ENCODE peak calls at places on chromosomes 16 and 17, in ten cellular contexts. A is transverse colon; B is tibial artery; U is IMR-90; O is HCT116; W is GM23338; K is adrenal gland; Y is brain microvascular endothelial cell; D is PC-3; H is CD8-positive, alpha-beta T cell. E is an unnamed sample. For H3K36me3, the result is how much of the 10 kb centered on the place peaks cover.

GRCh38 chr17:72997559-72997958 is 94.9 kb downstream of the SLC39A11 start:
- DNase-seq in A (no peak), B (no peak), U (no peak), O (no peak), W (no peak), K (no peak), Y (no peak), D (peak), H (no peak), E (no peak)

GRCh38 chr17:49338883-49339282 is 23.2 kb downstream of the ZNF652 start:
- DNase-seq in A (no peak), B (no peak), U (no peak), O (no peak), W (no peak), K (no peak), Y (no peak), D (no peak), H (no peak), E (no peak)

GRCh38 chr16:21260870-21261791 is 17.0 kb downstream of the CRYM start:
- DNase-seq in A (peak), B (no peak), U (peak), O (peak), W (no peak), K (peak), Y (peak), D (peak), H (no peak), E (peak)

GRCh38 chr16:52294660-52295059 is 252.3 kb downstream of the TOX3 start:
- DNase-seq in A (no peak), B (no peak), U (no peak), O (no peak), W (no peak), K (no peak), Y (no peak), D (no peak), H (no peak), E (no peak)

GRCh38 chr17:62778990-62779681 is 29.0 kb downstream of the MARCHF10 start:
- DNase-seq in A (peak), B (no peak), U (peak), O (peak), W (no peak), K (no peak), Y (peak), D (peak), H (no peak), E (peak)

GRCh38 chr16:3153077-3153368 is 18.2 kb downstream of the ZNF213 start:
- DNase-seq in A (no peak), B (no peak), U (no peak), O (no peak), W (no peak), K (no peak), Y (no peak), D (no peak), H (no peak), E (no peak)

GRCh38 chr16:13171313-13171712 is 269.9 kb downstream of the SHISA9 start:
- DNase-seq in A (no peak), B (no peak), U (no peak), O (no peak), W (peak), K (no peak), Y (no peak), D (no peak), H (no peak), E (no peak)

GRCh38 chr16:13866073-13866472 is 53.9 kb upstream of the ERCC4 start:
- DNase-seq in A (peak), B (peak), U (peak), O (peak), W (peak), K (peak), Y (peak), D (peak), H (peak), E (no peak)

GRCh38 chr16:11977206-11978041 is 890 bp downstream of the SNX29 start:
- DNase-seq in A (peak), B (peak), U (peak), O (peak), W (no peak), K (peak), Y (peak), D (peak), H (no peak), E (peak)

GRCh38 chr17:71846561-71846960 is 274.3 kb upstream of the SOX9 start:
- DNase-seq in A (no peak), B (no peak), U (no peak), O (no peak), W (no peak), K (no peak), Y (no peak), D (no peak), H (no peak), E (no peak)

GRCh38 chr16:28326881-28327610 is 34.7 kb downstream of the SBK1 start:
- DNase-seq in A (peak), B (peak), U (peak), O (peak), W (peak), K (peak), Y (peak), D (peak), H (peak), E (no peak)

GRCh38 chr17:5344914-5345313 is 62.8 kb downstream of the RABEP1 start:
- DNase-seq in A (no peak), B (no peak), U (no peak), O (no peak), W (no peak), K (no peak), Y (no peak), D (no peak), H (no peak), E (no peak)

GRCh38 chr17:82241183-82241925 is 12.5 kb downstream of the SLC16A3 start:
- DNase-seq in A (peak), B (peak), U (peak), O (no peak), W (no peak), K (peak), Y (no peak), D (peak), H (no peak), E (no peak)

GRCh38 chr16:65200857-65201256 is 79.0 kb upstream of the CDH11 start:
- DNase-seq in A (no peak), B (no peak), U (peak), O (no peak), W (no peak), K (no peak), Y (no peak), D (no peak), H (no peak), E (no peak)

GRCh38 chr17:49843774-49844350 is 4.0 kb downstream of the TAC4 start:
- DNase-seq in A (no peak), B (peak), U (no peak), O (no peak), W (peak), K (no peak), Y (no peak), D (peak), H (no peak), E (no peak)

GRCh38 chr16:7318661-7319060 is 14.0 kb upstream of the RBFOX1 start:
- DNase-seq in A (no peak), B (no peak), U (no peak), O (no peak), W (no peak), K (no peak), Y (no peak), D (no peak), H (no peak), E (no peak)

GRCh38 chr16:6889106-6889505 is 443.5 kb upstream of the RBFOX1 start:
- DNase-seq in A (no peak), B (no peak), U (no peak), O (no peak), W (no peak), K (no peak), Y (no peak), D (no peak), H (no peak), E (no peak)

GRCh38 chr17:81295678-81296381 is 723 bp upstream of the SLC38A10 start:
- DNase-seq in A (peak), B (no peak), U (peak), O (peak), W (peak), K (peak), Y (peak), D (peak), H (peak), E (no peak)

DNA sequence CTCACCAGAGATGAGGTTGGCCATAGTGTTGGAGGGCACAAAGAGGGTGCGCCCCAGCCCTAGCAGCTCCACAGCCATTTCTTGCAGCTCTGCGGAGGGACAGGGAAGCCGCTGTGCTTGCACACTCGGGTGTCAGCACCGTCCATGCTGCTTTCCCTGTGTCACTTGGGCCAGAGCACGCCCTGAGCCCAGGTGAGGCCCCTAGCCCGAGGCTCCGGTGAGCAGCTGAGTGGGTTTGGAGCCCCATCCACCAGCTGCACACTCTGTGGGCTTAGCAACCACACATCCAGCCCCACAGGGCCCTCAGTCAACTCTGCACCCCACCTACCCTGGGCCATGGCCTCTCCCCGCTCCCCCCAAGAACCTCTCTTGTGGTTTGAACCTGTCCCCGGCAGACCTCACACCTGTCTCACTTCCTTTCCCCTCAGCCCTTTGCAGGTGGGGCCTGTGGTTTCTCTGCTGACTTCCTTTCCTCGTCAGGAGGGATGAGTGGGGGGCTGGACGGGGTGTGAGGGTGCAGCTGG is 20.7 kb downstream of the TMEM235 start:
- DNase-seq in A (peak), B (no peak), U (no peak), O (no peak), W (no peak), K (no peak), Y (no peak), D (no peak), H (peak), E (no peak)
- H3K4me3 ChIP-seq in A (no peak), B (no peak), U (no peak), O (no peak), W (no peak), K (no peak), Y (no peak), D (no peak), H (peak), E (no peak)

DNA sequence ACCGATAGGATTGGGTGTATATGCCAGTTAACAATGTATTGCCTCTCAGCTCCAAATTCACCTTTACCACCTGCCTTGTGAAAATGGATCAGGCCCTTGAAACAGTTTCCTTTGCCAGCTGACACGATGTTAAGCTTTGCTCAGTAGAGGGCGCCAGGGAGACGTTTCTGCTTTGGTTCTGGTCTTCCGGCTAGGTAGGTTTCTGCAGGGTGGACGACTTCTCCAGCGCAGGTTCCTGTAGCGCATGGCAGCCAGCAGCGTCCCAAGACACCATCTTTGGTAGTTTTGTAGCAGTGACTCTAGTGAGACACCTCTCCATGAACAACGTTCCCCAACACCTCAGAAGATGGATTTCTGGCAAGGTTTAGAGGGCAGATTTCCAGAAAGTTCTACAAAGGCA is 24.0 kb downstream of the SYCE1L start:
- DNase-seq in A (no peak), B (no peak), U (no peak), O (no peak), W (peak), K (no peak), Y (no peak), D (peak), H (no peak), E (no peak)
- TF ChIP-seq CTCF in A (peak), B (no peak), U (peak), O (peak), W (peak), K (no peak), Y (peak), D (peak), H (peak), E (peak)

GRCh38 chr17:40025559-40025958 is 10.3 kb downstream of the CSF3 start:
- DNase-seq in A (no peak), B (no peak), U (no peak), O (no peak), W (no peak), K (no peak), Y (no peak), D (no peak), H (no peak), E (no peak)
- H3K36me3 ChIP-seq in A (under half), B (half or more), U (under half), O (under half), W (under half), K (half or more), Y (under half), D (under half), H (under half), E (under half)

DNA sequence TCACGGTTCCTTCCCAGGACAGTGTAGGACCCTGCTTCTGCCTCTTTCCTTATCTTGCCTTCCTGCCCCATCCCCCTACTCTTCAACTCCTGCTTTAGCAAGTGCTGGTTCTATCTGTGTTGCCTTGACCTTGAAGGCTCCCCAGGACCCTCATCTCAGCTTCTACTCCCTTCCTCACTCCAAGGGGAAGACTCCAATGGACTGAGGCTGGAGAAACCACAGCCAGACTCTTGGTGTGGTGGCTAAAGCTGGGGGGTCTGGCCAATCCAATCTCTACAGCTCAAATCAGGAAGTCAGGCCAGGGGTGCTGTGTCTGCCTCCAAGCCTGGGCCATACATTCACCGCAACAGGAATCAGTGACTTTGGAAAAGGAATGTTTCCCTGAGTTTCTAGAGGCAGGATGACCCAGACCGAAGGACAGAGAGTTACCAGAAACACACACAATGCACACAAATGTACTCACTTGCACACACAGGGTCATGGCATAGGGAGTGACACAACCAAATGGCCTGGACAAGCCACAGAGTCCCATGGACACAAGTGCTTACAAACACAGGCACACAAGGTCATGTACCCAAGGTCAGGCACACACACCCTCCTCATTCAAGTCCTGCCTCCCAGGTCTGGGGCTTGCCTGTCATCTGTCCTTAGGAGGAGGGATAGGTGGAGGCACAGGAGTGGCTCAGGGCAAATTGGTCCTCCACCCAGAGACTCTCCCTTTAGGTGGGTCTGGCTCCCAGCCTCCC is 1.7 kb upstream of the HSD11B2 start:
- DNase-seq in A (peak), B (no peak), U (no peak), O (no peak), W (no peak), K (no peak), Y (no peak), D (no peak), H (no peak), E (no peak)
- H3K4me3 ChIP-seq in A (peak), B (no peak), U (no peak), O (no peak), W (peak), K (no peak), Y (no peak), D (no peak), H (no peak), E (no peak)

DNA sequence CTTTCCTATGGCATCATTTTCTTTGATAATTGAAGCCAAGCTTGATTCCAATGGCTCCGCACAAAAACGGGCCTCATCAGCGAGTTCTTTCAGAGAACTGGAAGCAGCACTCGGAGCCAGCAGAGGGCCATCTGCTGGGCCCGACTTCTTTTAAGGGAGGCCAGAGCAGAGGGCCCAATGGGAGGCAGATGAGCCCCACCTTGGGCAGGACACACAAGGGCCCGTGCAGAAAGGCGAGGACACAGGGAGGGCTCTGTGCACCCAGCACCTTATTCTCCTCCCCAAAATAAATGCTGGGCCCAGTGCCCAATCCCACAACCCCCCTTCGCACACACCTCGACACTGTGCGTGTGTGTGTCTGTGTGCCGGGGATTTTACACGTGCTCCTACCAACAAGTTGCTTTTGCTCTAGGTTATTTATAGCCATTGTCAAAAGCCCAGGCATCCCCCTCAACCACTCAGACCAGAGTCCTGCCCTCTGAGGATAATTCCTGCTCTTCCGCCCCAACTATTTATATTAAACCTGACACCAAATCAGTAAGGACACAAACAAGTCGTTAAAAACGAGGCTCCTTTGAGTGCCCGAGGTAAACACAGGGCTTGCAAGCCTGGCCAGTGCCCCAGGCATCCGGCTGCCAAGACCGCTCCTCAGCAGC is 6.8 kb downstream of the AXIN2 start:
- DNase-seq in A (peak), B (no peak), U (peak), O (no peak), W (no peak), K (no peak), Y (peak), D (no peak), H (no peak), E (no peak)
- TF ChIP-seq CTCF in A (peak), B (no peak), U (no peak), O (no peak), W (peak), K (no peak), Y (peak), D (no peak), H (no peak), E (peak)

GRCh38 chr17:17216776-17217175 is 10.6 kb upstream of the PLD6 start:
- DNase-seq in A (no peak), B (no peak), U (no peak), O (no peak), W (no peak), K (no peak), Y (no peak), D (no peak), H (no peak), E (no peak)
- H3K36me3 ChIP-seq in A (under half), B (half or more), U (half or more), O (under half), W (under half), K (half or more), Y (half or more), D (half or more), H (half or more), E (under half)

DNA sequence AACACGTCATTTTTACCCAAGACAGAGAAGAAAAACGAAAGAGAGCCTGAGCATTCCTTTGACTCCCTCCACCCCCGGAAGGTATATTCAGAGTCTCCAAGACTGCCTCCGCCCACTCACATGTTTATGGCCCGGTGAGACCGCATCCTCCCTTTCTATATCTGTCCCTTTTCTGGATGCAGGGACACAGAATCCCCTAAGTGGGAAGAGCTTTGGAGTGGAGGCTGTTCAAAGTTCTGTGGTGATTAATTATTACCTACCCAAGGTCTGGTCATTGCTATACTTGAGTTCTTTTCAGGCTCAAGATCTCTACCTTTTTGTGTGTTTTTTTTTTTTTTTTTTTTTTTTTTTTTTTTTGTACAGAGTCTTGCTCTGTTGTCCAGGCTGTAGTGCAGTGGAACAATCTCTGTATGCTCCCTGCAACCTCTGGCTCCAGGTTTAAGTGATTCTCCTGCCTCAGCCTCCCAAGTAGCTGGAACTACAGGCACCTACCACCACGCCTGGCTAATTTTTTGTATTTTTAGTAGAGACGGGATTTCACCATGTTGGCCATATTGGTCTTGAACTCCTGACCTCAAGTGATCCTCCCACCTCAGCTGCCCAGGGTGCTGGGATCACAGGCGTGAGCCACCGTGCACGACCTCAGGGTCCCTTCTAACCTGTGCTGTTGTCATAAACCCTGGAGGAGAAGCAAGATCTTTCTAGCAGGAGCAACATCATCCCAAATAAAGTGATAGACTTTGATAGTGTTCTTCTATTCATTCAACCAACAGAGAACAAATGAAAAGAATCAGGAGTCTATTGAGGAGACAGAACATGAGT is 407.1 kb downstream of the WWOX start:
- DNase-seq in A (no peak), B (no peak), U (no peak), O (no peak), W (no peak), K (no peak), Y (no peak), D (no peak), H (no peak), E (no peak)
- H3K4me3 ChIP-seq in A (no peak), B (peak), U (no peak), O (no peak), W (no peak), K (no peak), Y (no peak), D (no peak), H (no peak), E (no peak)

GRCh38 chr16:73172621-73173312 is 124.8 kb upstream of the ZFHX3 start:
- DNase-seq in A (peak), B (peak), U (peak), O (no peak), W (peak), K (peak), Y (peak), D (peak), H (no peak), E (peak)
- TF ChIP-seq CTCF in A (peak), B (peak), U (peak), O (peak), W (no peak), K (no peak), Y (peak), D (peak), H (no peak), E (peak)

DNA sequence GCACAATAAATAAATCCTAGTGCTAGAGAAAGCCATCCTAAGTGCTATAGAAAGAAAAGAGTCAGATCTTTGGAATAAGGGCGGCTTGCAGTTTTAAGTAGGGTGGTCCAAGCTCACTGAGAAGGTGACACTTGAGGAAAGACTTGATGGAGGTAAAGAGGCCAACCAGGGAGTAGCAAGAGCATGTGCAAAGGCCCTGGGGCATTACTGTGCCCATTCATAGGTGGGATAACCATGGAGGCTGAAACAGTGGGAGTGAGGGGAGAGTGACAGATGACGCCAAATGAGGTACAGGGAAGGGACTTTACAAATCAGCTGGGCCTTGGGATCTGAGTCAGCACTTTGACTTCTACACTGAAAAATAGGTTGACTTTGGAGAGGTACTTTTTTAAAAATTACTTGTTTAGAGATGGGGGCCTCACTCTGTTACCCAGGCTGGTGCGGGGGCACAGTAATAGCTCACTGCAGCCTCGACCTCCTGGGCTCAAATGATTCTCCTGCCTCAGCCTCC is 115.5 kb downstream of the ABCC1 start:
- DNase-seq in A (no peak), B (no peak), U (no peak), O (no peak), W (no peak), K (no peak), Y (no peak), D (no peak), H (no peak), E (no peak)
- H3K36me3 ChIP-seq in A (under half), B (under half), U (half or more), O (under half), W (under half), K (under half), Y (under half), D (under half), H (under half), E (under half)